ENCODE peak calls at places on chromosomes 16 and 17, in six cellular contexts. B is Panc1; W is body of pancreas; P is GM23248; M is CD4-positive, alpha-beta T cell; D is fibroblast of lung. Q is an unnamed sample. For H3K27me3, the result is how much of the 10 kb centered on the place peaks cover.

GRCh38 chr16:11698271-11698689 is 30.0 kb downstream of the SNN start:
- DNase-seq in W (no peak), P (peak), B (no peak), M (no peak), D (no peak), Q (no peak)

GRCh38 chr17:19736071-19736470 is 12.0 kb downstream of the ALDH3A1 start:
- DNase-seq in M (no peak), P (no peak), D (no peak), B (no peak), W (no peak), Q (no peak)

GRCh38 chr16:19415461-19415860 is 2.2 kb upstream of the TMC5 start:
- DNase-seq in B (no peak), M (no peak), P (no peak), D (no peak), W (no peak), Q (no peak)

GRCh38 chr17:81524063-81524864 is 3.9 kb upstream of the FSCN2 start:
- DNase-seq in W (no peak), P (no peak), B (no peak), M (no peak), D (no peak), Q (no peak)

GRCh38 chr17:55177159-55177913 is 87.4 kb upstream of the HLF start:
- DNase-seq in M (no peak), W (no peak), D (no peak), P (peak), B (no peak), Q (no peak)

GRCh38 chr16:89043636-89044393 is 49.8 kb upstream of the ACSF3 start:
- DNase-seq in D (no peak), P (no peak), W (no peak), M (no peak), B (no peak), Q (no peak)

GRCh38 chr17:45319239-45319703 is 2.5 kb upstream of the MAP3K14 start:
- DNase-seq in P (peak), B (peak), M (no peak), D (peak), W (no peak), Q (no peak)

GRCh38 chr17:17041018-17041521 is 1.2 kb upstream of the MPRIP start:
- DNase-seq in B (no peak), P (peak), W (peak), M (no peak), D (no peak), Q (peak)

GRCh38 chr16:68351463-68351862 is 40.6 kb downstream of the PRMT7 start:
- DNase-seq in P (no peak), M (no peak), D (no peak), B (no peak), W (no peak), Q (no peak)

GRCh38 chr17:60749708-60750107 is 72.1 kb downstream of the BCAS3 start:
- DNase-seq in W (no peak), B (no peak), M (no peak), D (no peak), P (no peak), Q (no peak)

GRCh38 chr17:73911726-73912359 is 267.6 kb upstream of the SDK2 start:
- DNase-seq in P (no peak), D (no peak), M (no peak), B (no peak), W (no peak), Q (no peak)

GRCh38 chr17:20313306-20313705 is 154.0 kb downstream of the LGALS9B start:
- DNase-seq in B (no peak), P (no peak), W (no peak), D (no peak), M (no peak), Q (no peak)

GRCh38 chr16:65546353-65546791 is 424.5 kb upstream of the CDH11 start:
- DNase-seq in B (no peak), D (peak), P (peak), M (no peak), W (no peak), Q (no peak)

GRCh38 chr16:81650982-81651562 is 128.0 kb upstream of the PLCG2 start:
- DNase-seq in D (peak), M (no peak), P (no peak), W (peak), B (no peak), Q (no peak)

GRCh38 chr17:82193520-82194236 is 19.0 kb downstream of the CCDC57 start:
- DNase-seq in P (no peak), W (no peak), D (no peak), B (no peak), M (no peak), Q (no peak)

GRCh38 chr17:80510132-80510531 is 33.7 kb upstream of the NPTX1 start:
- DNase-seq in D (no peak), W (no peak), P (no peak), M (no peak), B (no peak), Q (no peak)

GRCh38 chr17:48593840-48594411 is 347 bp upstream of the HOXB5 start:
- DNase-seq in B (no peak), P (peak), M (peak), D (peak), W (peak), Q (peak)
- H3K27me3 ChIP-seq in B (under half), P (under half), M (half or more), D (under half), W (half or more), Q (under half)

DNA sequence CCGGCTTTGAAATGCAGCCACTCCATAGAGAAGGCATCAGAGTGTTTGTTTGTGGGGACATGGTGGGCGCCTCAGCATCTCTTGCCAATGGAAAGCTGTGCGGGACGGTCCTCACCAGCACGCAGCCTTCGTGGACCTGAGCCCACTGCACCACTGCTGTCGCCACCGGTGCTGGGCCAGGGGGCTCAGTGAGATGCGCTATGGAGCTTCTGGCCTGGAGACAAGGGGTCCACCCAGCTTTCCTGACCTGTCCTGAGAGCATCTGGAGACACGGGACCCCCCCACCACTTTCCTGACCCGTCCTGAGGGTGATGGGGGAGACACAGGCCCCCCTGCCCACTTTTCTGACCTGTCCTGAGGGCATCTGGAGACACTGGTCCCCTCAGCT is 79.4 kb downstream of the LMF1 start:
- DNase-seq in P (no peak), B (no peak), W (no peak), M (no peak), D (no peak), Q (no peak)
- H3K27me3 ChIP-seq in P (under half), B (under half), W (under half), M (under half), D (under half), Q (under half)

GRCh38 chr16:55329791-55330190 is 5.8 kb downstream of the IRX6 start:
- DNase-seq in D (no peak), B (no peak), M (no peak), W (no peak), P (no peak), Q (no peak)
- H3K27me3 ChIP-seq in D (under half), B (under half), M (half or more), W (under half), P (under half), Q (under half)

DNA sequence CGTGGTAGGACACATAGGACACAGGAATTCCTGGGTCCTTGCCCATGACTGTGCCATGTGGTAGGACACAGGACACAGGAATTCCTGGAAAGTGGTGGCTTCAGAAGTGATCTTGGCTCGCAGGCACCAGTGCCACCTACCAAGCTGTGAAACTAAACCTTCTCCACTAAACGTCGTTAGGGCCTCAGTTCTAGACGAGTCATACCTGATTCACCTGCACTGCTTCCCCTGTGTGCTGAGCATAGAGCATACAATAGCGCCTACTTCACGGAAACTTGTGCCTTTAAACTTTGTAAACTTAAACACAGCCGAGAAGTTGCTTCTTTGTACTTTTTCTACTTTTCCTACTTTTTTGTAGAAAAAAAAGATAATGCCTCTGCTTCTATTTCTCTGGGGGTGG is 4.8 kb downstream of the SOX8 start:
- DNase-seq in P (no peak), M (no peak), D (no peak), W (no peak), B (no peak), Q (no peak)
- H3K27me3 ChIP-seq in P (under half), M (under half), D (under half), W (under half), B (under half), Q (half or more)

GRCh38 chr16:57914244-57915173 is 56.4 kb downstream of the CNGB1 start:
- DNase-seq in M (no peak), D (no peak), B (no peak), P (no peak), W (no peak), Q (no peak)

GRCh38 chr16:57916735-57917450 is 54.0 kb downstream of the CNGB1 start:
- DNase-seq in M (no peak), W (no peak), D (no peak), B (no peak), P (no peak), Q (no peak)

GRCh38 chr16:57915267-57915666 is 55.7 kb downstream of the CNGB1 start:
- DNase-seq in D (no peak), P (no peak), M (no peak), W (no peak), B (no peak), Q (no peak)

GRCh38 chr16:57918444-57918843 is 52.5 kb downstream of the CNGB1 start:
- DNase-seq in M (no peak), B (no peak), W (no peak), P (no peak), D (no peak), Q (no peak)

GRCh38 chr16:57915811-57916479 is 55.0 kb downstream of the CNGB1 start:
- DNase-seq in W (no peak), B (no peak), M (no peak), D (no peak), P (no peak), Q (no peak)
- H3K27me3 ChIP-seq in W (under half), B (under half), M (under half), D (under half), P (under half), Q (under half)